ENCODE peak calls at places on chromosomes 12 and 14, in six cellular contexts. One of them, this sample, is unnamed.

GRCh38 chr14:59190372-59190771 is 1.9 kb downstream of the DAAM1 start:
- DNase-seq in epithelial cell of esophagus: peak; percentile 5
- DNase-seq in endothelial cell: no peak
- DNase-seq in OCI-LY7: peak; percentile 48
- DNase-seq in MCF 10A: no peak
- DNase-seq in left ventricle myocardium inferior: no peak
- DNase-seq in this sample: peak; percentile 16

GRCh38 chr12:1575287-1575798 is 19.0 kb downstream of the FBXL14 start:
- DNase-seq in epithelial cell of esophagus: no peak
- DNase-seq in endothelial cell: no peak
- DNase-seq in OCI-LY7: no peak
- DNase-seq in MCF 10A: no peak
- DNase-seq in left ventricle myocardium inferior: no peak
- DNase-seq in this sample: no peak

GRCh38 chr12:88509347-88509746 is 70.9 kb downstream of the KITLG start:
- DNase-seq in epithelial cell of esophagus: peak; percentile 22
- DNase-seq in endothelial cell: no peak
- DNase-seq in OCI-LY7: no peak
- DNase-seq in MCF 10A: no peak
- DNase-seq in left ventricle myocardium inferior: no peak
- DNase-seq in this sample: peak; percentile 75

GRCh38 chr14:101628975-101629374 is 67.7 kb downstream of the DIO3 start:
- DNase-seq in epithelial cell of esophagus: no peak
- DNase-seq in endothelial cell: no peak
- DNase-seq in OCI-LY7: no peak
- DNase-seq in MCF 10A: no peak
- DNase-seq in left ventricle myocardium inferior: no peak
- DNase-seq in this sample: no peak

GRCh38 chr14:77022219-77022852 is 6.2 kb downstream of the IRF2BPL start:
- DNase-seq in epithelial cell of esophagus: no peak
- DNase-seq in endothelial cell: no peak
- DNase-seq in OCI-LY7: no peak
- DNase-seq in MCF 10A: no peak
- DNase-seq in left ventricle myocardium inferior: no peak
- DNase-seq in this sample: no peak

GRCh38 chr12:130070017-130070653 is 92.1 kb upstream of the FZD10 start:
- DNase-seq in epithelial cell of esophagus: no peak
- DNase-seq in endothelial cell: no peak
- DNase-seq in OCI-LY7: no peak
- DNase-seq in MCF 10A: no peak
- DNase-seq in left ventricle myocardium inferior: no peak
- DNase-seq in this sample: no peak

GRCh38 chr14:60002819-60003492 is 83.0 kb downstream of the LRRC9 start:
- DNase-seq in epithelial cell of esophagus: no peak
- DNase-seq in endothelial cell: no peak
- DNase-seq in OCI-LY7: no peak
- DNase-seq in MCF 10A: no peak
- DNase-seq in left ventricle myocardium inferior: peak; percentile 81
- DNase-seq in this sample: no peak

GRCh38 chr12:12599750-12600643 is 11.7 kb upstream of the CREBL2 start:
- DNase-seq in epithelial cell of esophagus: no peak
- DNase-seq in endothelial cell: no peak
- DNase-seq in OCI-LY7: no peak
- DNase-seq in MCF 10A: no peak
- DNase-seq in left ventricle myocardium inferior: no peak
- DNase-seq in this sample: no peak

GRCh38 chr14:83162351-83162929 is 1628.8 kb upstream of the SEL1L start:
- DNase-seq in epithelial cell of esophagus: no peak
- DNase-seq in endothelial cell: no peak
- DNase-seq in OCI-LY7: no peak
- DNase-seq in MCF 10A: no peak
- DNase-seq in left ventricle myocardium inferior: no peak
- DNase-seq in this sample: no peak

GRCh38 chr12:121114806-121115205 is 17.9 kb upstream of the P2RX7 start:
- DNase-seq in epithelial cell of esophagus: peak; percentile 57
- DNase-seq in endothelial cell: no peak
- DNase-seq in OCI-LY7: no peak
- DNase-seq in MCF 10A: no peak
- DNase-seq in left ventricle myocardium inferior: no peak
- DNase-seq in this sample: no peak

GRCh38 chr14:72523397-72524157 is 370.3 kb downstream of the DPF3 start:
- DNase-seq in epithelial cell of esophagus: no peak
- DNase-seq in endothelial cell: no peak
- DNase-seq in OCI-LY7: no peak
- DNase-seq in MCF 10A: no peak
- DNase-seq in left ventricle myocardium inferior: no peak
- DNase-seq in this sample: no peak

GRCh38 chr12:103769240-103769945 is 71.6 kb downstream of the NT5DC3 start:
- DNase-seq in epithelial cell of esophagus: no peak
- DNase-seq in endothelial cell: no peak
- DNase-seq in OCI-LY7: no peak
- DNase-seq in MCF 10A: no peak
- DNase-seq in left ventricle myocardium inferior: no peak
- DNase-seq in this sample: no peak

GRCh38 chr12:103765322-103765721 is 75.7 kb downstream of the NT5DC3 start:
- DNase-seq in epithelial cell of esophagus: no peak
- DNase-seq in endothelial cell: no peak
- DNase-seq in OCI-LY7: no peak
- DNase-seq in MCF 10A: no peak
- DNase-seq in left ventricle myocardium inferior: no peak
- DNase-seq in this sample: no peak

GRCh38 chr12:103766028-103766427 is 75.0 kb downstream of the NT5DC3 start:
- DNase-seq in epithelial cell of esophagus: no peak
- DNase-seq in endothelial cell: no peak
- DNase-seq in OCI-LY7: no peak
- DNase-seq in MCF 10A: no peak
- DNase-seq in left ventricle myocardium inferior: no peak
- DNase-seq in this sample: no peak

GRCh38 chr12:103771466-103771865 is 69.6 kb downstream of the NT5DC3 start:
- DNase-seq in epithelial cell of esophagus: peak; percentile 36
- DNase-seq in endothelial cell: peak; percentile 69
- DNase-seq in OCI-LY7: no peak
- DNase-seq in MCF 10A: peak; percentile 66
- DNase-seq in left ventricle myocardium inferior: no peak
- DNase-seq in this sample: peak; percentile 23

DNA sequence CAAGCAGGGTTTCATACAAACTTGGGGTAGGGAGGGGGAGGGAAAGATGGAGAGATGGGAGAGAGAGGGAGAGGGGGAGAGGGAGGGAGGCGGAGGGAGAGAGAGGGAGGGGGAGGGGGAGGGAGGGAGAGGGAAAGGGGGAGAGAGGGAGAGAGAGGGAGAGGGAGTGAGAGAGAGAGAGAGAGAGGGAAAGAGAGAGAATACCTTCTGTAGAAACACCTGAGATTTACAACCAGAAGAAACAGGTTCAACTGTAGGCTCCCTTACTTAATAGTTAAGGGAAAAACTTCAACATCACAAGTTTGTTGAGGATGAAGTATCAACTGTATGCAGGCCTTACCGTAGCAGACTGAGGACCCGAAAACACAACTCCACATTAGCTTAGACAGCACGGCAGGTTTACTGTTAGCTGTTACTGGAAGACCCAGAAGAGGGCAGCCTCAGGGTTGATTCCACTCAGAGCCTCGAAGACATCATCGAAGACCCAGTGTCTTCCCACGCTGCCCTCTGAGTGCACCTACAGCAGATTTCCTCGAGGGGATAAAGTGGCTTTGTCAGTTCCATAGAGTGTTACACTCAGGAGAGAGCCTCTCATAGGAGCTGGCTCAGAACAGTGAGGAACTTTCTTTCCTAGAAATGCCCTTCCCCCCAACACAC is 72.4 kb downstream of the NT5DC3 start:
- DNase-seq in epithelial cell of esophagus: no peak
- DNase-seq in endothelial cell: no peak
- DNase-seq in OCI-LY7: no peak
- DNase-seq in MCF 10A: no peak
- DNase-seq in left ventricle myocardium inferior: no peak
- DNase-seq in this sample: no peak
- TF ChIP-seq CTCF in epithelial cell of esophagus: no peak
- TF ChIP-seq CTCF in endothelial cell: no peak
- TF ChIP-seq CTCF in OCI-LY7: no peak
- TF ChIP-seq CTCF in MCF 10A: no peak
- TF ChIP-seq CTCF in left ventricle myocardium inferior: no peak
- TF ChIP-seq CTCF in this sample: no peak

GRCh38 chr12:28963554-28963953 is 185.5 kb upstream of the FAR2 start:
- DNase-seq in epithelial cell of esophagus: peak; percentile 73
- DNase-seq in endothelial cell: no peak
- DNase-seq in OCI-LY7: peak; percentile 11
- DNase-seq in MCF 10A: peak; percentile 49
- DNase-seq in left ventricle myocardium inferior: no peak
- DNase-seq in this sample: peak; percentile 4
- TF ChIP-seq CTCF in epithelial cell of esophagus: peak; percentile 71
- TF ChIP-seq CTCF in endothelial cell: peak; percentile 30
- TF ChIP-seq CTCF in OCI-LY7: peak; percentile 62
- TF ChIP-seq CTCF in MCF 10A: peak; percentile 48
- TF ChIP-seq CTCF in left ventricle myocardium inferior: peak; percentile 36
- TF ChIP-seq CTCF in this sample: peak; percentile 50

DNA sequence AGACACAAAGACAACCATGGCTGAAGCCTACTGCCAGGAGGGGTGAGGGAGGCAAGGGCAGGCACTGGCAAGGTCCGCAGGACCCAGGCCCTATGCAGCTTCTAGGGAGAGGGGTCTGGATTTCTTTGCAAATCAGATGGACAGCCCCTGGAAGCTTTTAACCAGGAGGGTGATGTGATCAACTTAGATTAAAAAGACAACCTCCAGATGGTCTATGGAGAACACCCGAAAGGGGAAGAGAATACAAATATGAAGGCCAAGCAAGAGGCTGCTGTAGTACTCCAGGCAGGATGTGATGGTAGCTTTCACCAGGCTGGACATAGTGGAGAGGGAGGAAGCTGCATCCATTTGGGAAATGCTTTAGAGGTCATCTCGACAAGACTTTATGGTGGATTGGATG is 83.3 kb upstream of the TSPAN11 start:
- DNase-seq in epithelial cell of esophagus: no peak
- DNase-seq in endothelial cell: no peak
- DNase-seq in OCI-LY7: no peak
- DNase-seq in MCF 10A: no peak
- DNase-seq in left ventricle myocardium inferior: no peak
- DNase-seq in this sample: no peak
- TF ChIP-seq CTCF in epithelial cell of esophagus: no peak
- TF ChIP-seq CTCF in endothelial cell: no peak
- TF ChIP-seq CTCF in OCI-LY7: no peak
- TF ChIP-seq CTCF in MCF 10A: no peak
- TF ChIP-seq CTCF in left ventricle myocardium inferior: no peak
- TF ChIP-seq CTCF in this sample: no peak

DNA sequence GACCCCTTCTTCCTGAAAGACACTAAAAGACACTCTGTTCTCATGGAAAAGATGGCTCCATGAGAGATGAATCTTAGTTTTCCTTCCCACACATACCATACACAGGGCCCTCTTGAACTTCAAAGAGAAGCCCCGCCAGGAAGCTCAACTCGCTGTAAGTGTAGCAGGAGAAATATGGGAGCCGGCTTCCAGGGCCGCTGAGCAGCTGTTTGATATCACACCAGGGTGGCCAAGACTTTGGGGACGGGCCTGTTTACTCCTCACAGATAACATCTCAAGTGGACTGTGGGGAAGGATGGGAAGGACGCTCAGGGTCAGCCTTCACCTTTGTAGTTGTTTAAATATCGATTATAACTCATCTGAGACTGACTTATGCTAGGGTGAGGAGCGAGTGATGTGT is 235.5 kb upstream of the TBX3 start:
- DNase-seq in epithelial cell of esophagus: no peak
- DNase-seq in endothelial cell: no peak
- DNase-seq in OCI-LY7: no peak
- DNase-seq in MCF 10A: no peak
- DNase-seq in left ventricle myocardium inferior: no peak
- DNase-seq in this sample: no peak
- TF ChIP-seq CTCF in epithelial cell of esophagus: no peak
- TF ChIP-seq CTCF in endothelial cell: no peak
- TF ChIP-seq CTCF in OCI-LY7: no peak
- TF ChIP-seq CTCF in MCF 10A: no peak
- TF ChIP-seq CTCF in left ventricle myocardium inferior: no peak
- TF ChIP-seq CTCF in this sample: no peak

GRCh38 chr12:24280085-24280842 is 330.8 kb upstream of the SOX5 start:
- DNase-seq in epithelial cell of esophagus: no peak
- DNase-seq in endothelial cell: no peak
- DNase-seq in OCI-LY7: no peak
- DNase-seq in MCF 10A: no peak
- DNase-seq in left ventricle myocardium inferior: no peak
- DNase-seq in this sample: no peak

DNA sequence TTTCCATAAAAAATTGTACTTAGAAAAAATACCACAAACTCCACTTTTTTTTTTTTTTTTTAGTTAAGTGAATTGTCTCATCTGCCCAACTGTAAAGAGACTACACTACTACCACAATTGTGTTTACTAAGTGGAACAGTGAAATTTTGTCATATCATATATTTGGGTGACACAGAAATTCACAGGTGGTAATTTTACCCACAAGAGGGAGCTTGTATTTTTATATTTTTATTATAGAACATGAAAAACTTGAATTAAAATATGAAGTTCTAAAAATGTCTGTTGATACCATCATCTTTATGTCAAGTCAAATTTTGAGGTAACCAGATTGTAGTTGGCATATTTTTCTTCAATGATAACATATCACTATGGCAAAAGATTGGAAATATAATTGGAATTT is 329.4 kb upstream of the SOX5 start:
- DNase-seq in epithelial cell of esophagus: no peak
- DNase-seq in endothelial cell: no peak
- DNase-seq in OCI-LY7: no peak
- DNase-seq in MCF 10A: no peak
- DNase-seq in left ventricle myocardium inferior: no peak
- DNase-seq in this sample: no peak
- TF ChIP-seq CTCF in epithelial cell of esophagus: no peak
- TF ChIP-seq CTCF in endothelial cell: no peak
- TF ChIP-seq CTCF in OCI-LY7: peak; percentile 19
- TF ChIP-seq CTCF in MCF 10A: no peak
- TF ChIP-seq CTCF in left ventricle myocardium inferior: no peak
- TF ChIP-seq CTCF in this sample: peak; percentile 29

GRCh38 chr12:90958995-90959394 is 4.0 kb upstream of the CCER1 start:
- DNase-seq in epithelial cell of esophagus: peak; percentile 10
- DNase-seq in endothelial cell: no peak
- DNase-seq in OCI-LY7: no peak
- DNase-seq in MCF 10A: no peak
- DNase-seq in left ventricle myocardium inferior: no peak
- DNase-seq in this sample: peak; percentile 13
- TF ChIP-seq CTCF in epithelial cell of esophagus: peak; percentile 9
- TF ChIP-seq CTCF in endothelial cell: no peak
- TF ChIP-seq CTCF in OCI-LY7: no peak
- TF ChIP-seq CTCF in MCF 10A: peak; percentile 20
- TF ChIP-seq CTCF in left ventricle myocardium inferior: no peak
- TF ChIP-seq CTCF in this sample: no peak

DNA sequence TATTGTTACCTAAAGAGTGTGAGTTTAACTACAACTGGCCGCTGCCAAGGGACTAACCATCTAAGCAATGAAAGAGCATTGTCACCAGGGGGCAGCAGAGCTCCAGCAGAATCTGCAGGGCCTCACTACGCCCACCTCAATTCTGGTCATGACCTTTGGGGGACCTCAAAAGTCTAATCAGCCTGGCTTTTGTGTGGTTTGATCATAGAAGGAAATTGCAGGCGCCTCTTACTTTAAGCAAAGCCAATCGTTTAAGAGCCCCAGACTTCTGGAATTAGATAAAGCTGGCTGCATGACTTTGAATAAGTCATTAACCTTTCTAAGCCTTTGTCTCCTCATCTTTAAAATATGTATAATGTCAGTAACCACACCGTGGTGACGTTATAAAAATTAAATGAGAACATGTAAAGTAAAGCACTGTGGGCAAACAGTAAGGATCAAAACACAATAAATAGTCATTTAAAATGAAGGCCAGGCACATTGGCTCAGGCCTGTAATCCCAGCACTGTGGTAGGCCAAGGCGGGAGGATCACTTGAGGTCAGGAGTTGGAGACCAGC is 58.6 kb downstream of the TBX3 start:
- DNase-seq in epithelial cell of esophagus: peak; percentile 59
- DNase-seq in endothelial cell: peak; percentile 79
- DNase-seq in OCI-LY7: peak; percentile 56
- DNase-seq in MCF 10A: peak; percentile 61
- DNase-seq in left ventricle myocardium inferior: no peak
- DNase-seq in this sample: peak; percentile 81
- TF ChIP-seq CTCF in epithelial cell of esophagus: peak; percentile 84
- TF ChIP-seq CTCF in endothelial cell: peak; percentile 83
- TF ChIP-seq CTCF in OCI-LY7: peak; percentile 88
- TF ChIP-seq CTCF in MCF 10A: peak; percentile 64
- TF ChIP-seq CTCF in left ventricle myocardium inferior: peak; percentile 73
- TF ChIP-seq CTCF in this sample: peak; percentile 93